ENCODE peak calls at places on chromosomes 13 and 19, in nine cellular contexts. W is OCI-LY7, L is fibroblast of lung, F is Panc1, U is Peyer's patch, P is adrenal gland, X is hepatocyte, H is lower lobe of right lung, C is pancreas. S is an unnamed sample. For H3K36me3, the result is how much of the 10 kb centered on the place peaks cover.

GRCh38 chr19:55550321-55550650 is 4.9 kb upstream of the SBK3 start:
- DNase-seq in W (no peak), L (no peak), F (no peak), U (no peak), P (no peak), X (no peak), H (no peak), C (no peak), S (no peak)

GRCh38 chr19:5036733-5037681 is 68.1 kb downstream of the KDM4B start:
- DNase-seq in W (no peak), L (peak), F (no peak), U (no peak), P (no peak), X (no peak), H (no peak), C (no peak), S (no peak)

GRCh38 chr19:55986487-55986886 is at the start of gene NLRP5:
- DNase-seq in W (peak), L (no peak), F (no peak), U (no peak), P (no peak), X (no peak), H (no peak), C (no peak), S (no peak)

GRCh38 chr13:100794575-100794974 is 120.0 kb upstream of the TMTC4 start:
- DNase-seq in W (no peak), L (no peak), F (no peak), U (no peak), P (no peak), X (no peak), H (no peak), C (no peak), S (no peak)

GRCh38 chr13:98517576-98518310 is 59.2 kb downstream of the STK24 start:
- DNase-seq in W (no peak), L (no peak), F (no peak), U (no peak), P (no peak), X (no peak), H (no peak), C (no peak), S (no peak)

GRCh38 chr19:1985588-1986356 is 29.7 kb downstream of the BTBD2 start:
- DNase-seq in W (no peak), L (no peak), F (no peak), U (no peak), P (no peak), X (no peak), H (no peak), C (no peak), S (no peak)

GRCh38 chr13:112062619-112063308 is 4.2 kb upstream of the SOX1 start:
- DNase-seq in W (no peak), L (no peak), F (no peak), U (no peak), P (no peak), X (no peak), H (no peak), C (no peak), S (no peak)

GRCh38 chr19:41225238-41226052 is 6.4 kb downstream of the AXL start:
- DNase-seq in W (no peak), L (peak), F (peak), U (peak), P (peak), X (peak), H (no peak), C (peak), S (no peak)

GRCh38 chr19:49790866-49791265 is 22.2 kb downstream of the FUZ start:
- DNase-seq in W (no peak), L (peak), F (no peak), U (peak), P (peak), X (no peak), H (no peak), C (no peak), S (no peak)

GRCh38 chr13:70568571-70568970 is 460.3 kb upstream of the KLHL1 start:
- DNase-seq in W (peak), L (peak), F (peak), U (no peak), P (no peak), X (peak), H (no peak), C (no peak), S (no peak)

GRCh38 chr13:44801990-44802389 is 187.3 kb downstream of the NUFIP1 start:
- DNase-seq in W (no peak), L (peak), F (no peak), U (no peak), P (no peak), X (peak), H (no peak), C (no peak), S (no peak)

GRCh38 chr13:37942929-37943328 is 73.4 kb upstream of the TRPC4 start:
- DNase-seq in W (no peak), L (no peak), F (no peak), U (no peak), P (no peak), X (no peak), H (no peak), C (no peak), S (no peak)

GRCh38 chr13:98484289-98485219 is 92.4 kb downstream of the STK24 start:
- DNase-seq in W (no peak), L (peak), F (peak), U (peak), P (peak), X (peak), H (peak), C (peak), S (peak)

GRCh38 chr19:913080-913748 is at the start of gene R3HDM4:
- DNase-seq in W (peak), L (peak), F (no peak), U (peak), P (peak), X (peak), H (peak), C (peak), S (peak)

GRCh38 chr13:28636078-28636477 is 22.9 kb upstream of the POMP start:
- DNase-seq in W (no peak), L (peak), F (no peak), U (no peak), P (no peak), X (no peak), H (no peak), C (no peak), S (no peak)

GRCh38 chr19:1837625-1838105 is 10.6 kb downstream of the REXO1 start:
- DNase-seq in W (peak), L (no peak), F (no peak), U (peak), P (peak), X (peak), H (no peak), C (peak), S (no peak)

GRCh38 chr19:18298601-18299000 is 17.2 kb upstream of the JUND start:
- DNase-seq in W (no peak), L (no peak), F (no peak), U (no peak), P (no peak), X (no peak), H (no peak), C (no peak), S (no peak)

GRCh38 chr19:11111771-11112144 is 22.5 kb downstream of the LDLR start:
- DNase-seq in W (no peak), L (no peak), F (no peak), U (no peak), P (no peak), X (no peak), H (no peak), C (no peak), S (no peak)

GRCh38 chr13:22175211-22175610 is 504.3 kb downstream of the FGF9 start:
- DNase-seq in W (no peak), L (no peak), F (no peak), U (no peak), P (no peak), X (no peak), H (no peak), C (no peak), S (no peak)

GRCh38 chr13:44231786-44232516 is 141.7 kb upstream of the SERP2 start:
- DNase-seq in W (no peak), L (peak), F (no peak), U (peak), P (peak), X (peak), H (peak), C (peak), S (peak)

GRCh38 chr19:46631481-46631880 is 4.5 kb downstream of the GNG8 start:
- DNase-seq in W (no peak), L (no peak), F (no peak), U (no peak), P (no peak), X (no peak), H (no peak), C (no peak), S (no peak)

GRCh38 chr19:1472227-1473055 is 6.6 kb downstream of the C19orf25 start:
- DNase-seq in W (no peak), L (no peak), F (no peak), U (no peak), P (no peak), X (no peak), H (peak), C (no peak), S (no peak)

GRCh38 chr13:43848250-43848649 is 31.3 kb downstream of the CCDC122 start:
- DNase-seq in W (no peak), L (peak), F (no peak), U (no peak), P (no peak), X (no peak), H (no peak), C (no peak), S (no peak)

GRCh38 chr19:45995715-45996385 is 583 bp downstream of the CCDC61 start:
- DNase-seq in W (no peak), L (no peak), F (no peak), U (no peak), P (no peak), X (no peak), H (no peak), C (no peak), S (no peak)

GRCh38 chr13:52455677-52456041 is 381 bp downstream of the CKAP2 start:
- DNase-seq in W (peak), L (peak), F (peak), U (peak), P (peak), X (peak), H (peak), C (peak), S (peak)

GRCh38 chr19:42335374-42335936 is 10.0 kb downstream of the MEGF8 start:
- DNase-seq in W (no peak), L (no peak), F (no peak), U (no peak), P (no peak), X (no peak), H (no peak), C (no peak), S (no peak)

GRCh38 chr13:33274264-33274663 is 11.3 kb downstream of the STARD13 start:
- DNase-seq in W (no peak), L (no peak), F (no peak), U (no peak), P (no peak), X (no peak), H (no peak), C (no peak), S (no peak)

GRCh38 chr19:52992109-52993004 is 21.4 kb upstream of the ERVV-1 start:
- DNase-seq in W (no peak), L (no peak), F (peak), U (peak), P (no peak), X (peak), H (no peak), C (peak), S (peak)

GRCh38 chr13:24911135-24911524 is 147.2 kb downstream of the RNF17 start:
- DNase-seq in W (no peak), L (peak), F (no peak), U (no peak), P (no peak), X (no peak), H (no peak), C (no peak), S (no peak)

GRCh38 chr19:29618871-29619270 is 12.8 kb downstream of the POP4 start:
- DNase-seq in W (no peak), L (no peak), F (no peak), U (no peak), P (no peak), X (no peak), H (peak), C (no peak), S (no peak)

GRCh38 chr13:99080131-99080530 is 102.3 kb upstream of the DOCK9 start:
- DNase-seq in W (no peak), L (no peak), F (no peak), U (no peak), P (no peak), X (no peak), H (no peak), C (no peak), S (no peak)

GRCh38 chr13:47858042-47858677 is 142.9 kb downstream of the SUCLA2 start:
- DNase-seq in W (no peak), L (no peak), F (no peak), U (no peak), P (no peak), X (no peak), H (no peak), C (no peak), S (no peak)

GRCh38 chr19:3477506-3477905 is 2.8 kb downstream of the SMIM24 start:
- DNase-seq in W (no peak), L (no peak), F (no peak), U (no peak), P (no peak), X (no peak), H (no peak), C (no peak), S (no peak)

GRCh38 chr13:80654638-80655249 is 313.8 kb upstream of the SPRY2 start:
- DNase-seq in W (no peak), L (no peak), F (no peak), U (no peak), P (peak), X (no peak), H (peak), C (peak), S (peak)

GRCh38 chr13:83162493-83162892 is 719.8 kb downstream of the SLITRK1 start:
- DNase-seq in W (no peak), L (peak), F (no peak), U (no peak), P (no peak), X (no peak), H (no peak), C (no peak), S (no peak)

DNA sequence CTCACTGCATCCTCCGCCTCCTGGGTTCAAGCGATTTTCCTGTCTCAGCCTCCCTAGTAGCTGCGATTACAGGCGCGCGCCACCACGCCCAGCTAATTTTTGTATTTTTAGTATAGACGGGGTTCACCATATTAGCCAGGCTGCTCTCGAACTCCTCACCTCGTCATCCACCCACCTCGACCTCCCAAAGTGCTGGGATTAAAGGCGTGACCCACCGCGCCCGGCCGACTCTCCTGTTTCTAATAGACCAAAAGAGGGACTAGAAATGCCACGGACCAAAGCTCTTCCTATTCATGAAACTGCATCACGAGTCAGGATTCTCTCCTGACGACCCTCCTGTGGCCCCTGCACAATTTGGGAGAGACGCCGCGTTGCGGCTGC is 563 bp downstream of the ZNF43 start:
- DNase-seq in W (no peak), L (no peak), F (no peak), U (no peak), P (no peak), X (no peak), H (peak), C (no peak), S (no peak)
- H3K36me3 ChIP-seq in W (half or more), L (under half), F (under half), U (under half), P (under half), X (under half), H (under half), C (under half), S (under half)

DNA sequence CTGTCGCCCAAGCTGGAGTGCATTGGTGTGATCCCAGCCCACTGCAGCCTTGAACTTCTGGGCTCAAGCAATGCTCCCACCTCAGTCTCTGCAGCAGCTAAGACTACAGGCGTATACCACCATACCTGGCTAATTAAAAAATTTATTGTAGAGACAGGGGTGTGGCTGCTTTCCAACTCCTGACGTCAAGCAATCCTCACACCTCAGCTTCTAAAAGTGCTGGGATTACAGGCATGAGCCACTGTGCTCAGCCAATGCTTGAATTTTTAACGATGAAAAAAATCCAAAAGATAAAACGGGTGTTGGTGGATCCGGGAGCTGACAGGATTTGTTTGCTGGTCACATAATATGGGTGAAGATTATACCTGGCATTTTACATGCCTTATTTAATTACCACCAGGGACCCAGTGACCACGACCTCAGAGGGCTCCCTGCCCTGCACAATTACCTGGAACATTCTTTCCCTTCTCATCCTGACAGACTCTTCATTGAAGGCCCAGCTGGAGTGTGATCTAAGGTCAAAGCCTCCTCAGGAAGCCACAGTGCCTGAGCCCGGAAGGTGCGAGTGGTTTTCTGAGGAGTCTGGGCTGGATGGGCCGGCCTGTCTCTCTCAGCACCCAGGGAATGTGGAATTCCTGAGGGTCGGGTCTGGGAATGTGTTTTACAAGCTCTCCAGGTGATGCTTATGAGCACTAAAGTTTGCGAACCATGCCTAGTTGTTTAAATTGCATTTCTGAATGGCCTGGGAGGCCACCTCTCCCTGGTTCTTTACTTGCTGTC is 193.3 kb downstream of the USP12 start:
- DNase-seq in W (no peak), L (no peak), F (no peak), U (no peak), P (no peak), X (peak), H (no peak), C (no peak), S (no peak)
- H3K27ac ChIP-seq in W (no peak), L (no peak), F (peak), U (no peak), P (no peak), X (peak), H (no peak), C (no peak), S (no peak)

GRCh38 chr13:77013853-77014542 is 13.0 kb downstream of the FBXL3 start:
- DNase-seq in W (no peak), L (no peak), F (no peak), U (no peak), P (no peak), X (no peak), H (no peak), C (no peak), S (no peak)

GRCh38 chr13:77009011-77009410 is 17.1 kb downstream of the CLN5 start:
- DNase-seq in W (no peak), L (no peak), F (no peak), U (no peak), P (no peak), X (no peak), H (no peak), C (no peak), S (no peak)
- H3K36me3 ChIP-seq in W (half or more), L (under half), F (under half), U (under half), P (under half), X (under half), H (half or more), C (under half), S (half or more)

DNA sequence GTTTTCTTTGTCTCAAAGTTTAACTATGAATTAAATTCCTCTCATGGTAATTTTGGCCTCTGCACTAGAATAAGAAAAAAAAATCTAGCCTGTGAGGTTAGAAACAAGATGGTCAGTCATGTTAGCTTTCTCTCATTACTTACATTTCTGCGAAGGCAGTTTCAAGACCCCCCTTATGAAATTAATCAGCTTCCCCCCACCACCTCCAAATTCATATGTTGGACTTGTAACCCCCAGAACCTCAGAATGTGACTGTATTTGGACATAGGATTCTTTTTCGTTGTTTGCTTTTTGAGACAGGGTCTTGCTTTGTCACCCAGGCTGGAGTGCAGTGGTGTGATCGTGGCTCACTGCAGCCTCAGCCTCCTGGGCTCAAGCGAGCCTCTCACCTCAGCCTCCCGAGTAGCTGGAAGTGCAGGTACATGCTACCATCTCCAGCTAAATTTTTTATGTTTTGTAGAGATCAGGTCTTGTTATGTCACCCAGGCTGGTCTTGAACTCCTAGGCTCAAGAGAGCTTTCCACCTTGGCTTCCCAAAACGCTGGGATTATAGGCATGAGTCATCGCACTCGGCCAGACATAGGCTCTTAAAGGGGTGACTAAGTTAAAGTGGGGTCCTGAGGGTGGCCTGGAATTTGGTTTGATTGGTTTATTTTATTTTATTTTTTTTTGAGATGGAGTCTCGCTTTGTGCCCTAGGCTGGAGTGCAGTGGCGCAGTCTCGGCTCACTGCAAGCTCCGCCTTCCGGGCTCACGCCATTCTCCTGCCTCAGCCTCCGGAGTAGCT is 1.4 kb downstream of the PLA2G4C start:
- DNase-seq in W (no peak), L (no peak), F (no peak), U (no peak), P (no peak), X (no peak), H (no peak), C (no peak), S (no peak)
- H3K27ac ChIP-seq in W (no peak), L (no peak), F (no peak), U (no peak), P (no peak), X (no peak), H (no peak), C (no peak), S (no peak)

GRCh38 chr13:110634558-110634957 is 19.2 kb downstream of the NAXD start:
- DNase-seq in W (no peak), L (peak), F (no peak), U (no peak), P (peak), X (no peak), H (peak), C (no peak), S (no peak)
- H3K36me3 ChIP-seq in W (under half), L (under half), F (under half), U (under half), P (half or more), X (under half), H (half or more), C (under half), S (half or more)